ENCODE peak calls at places on chromosomes 11 and 22, in six cellular contexts. K, Q, E, I, H and Z are unnamed samples.

GRCh38 chr22:37211075-37211852 is 1.0 kb downstream of the SSTR3 start:
- DNase-seq in E (no peak), I (no peak), Q (no peak), H (peak), K (no peak), Z (no peak)

GRCh38 chr11:74634537-74634936 is 42.2 kb downstream of the POLD3 start:
- DNase-seq in H (no peak), I (no peak), K (no peak), Q (no peak), E (peak), Z (no peak)

GRCh38 chr22:30240541-30241417 is 5.8 kb downstream of the LIF start:
- DNase-seq in E (no peak), Q (no peak), I (no peak), K (no peak), H (no peak), Z (no peak)

GRCh38 chr11:61834278-61835004 is 6.3 kb downstream of the FADS2 start:
- DNase-seq in E (no peak), Q (no peak), H (no peak), I (no peak), K (peak), Z (peak)

GRCh38 chr22:28017558-28017820 is 98.4 kb upstream of the PITPNB start:
- DNase-seq in H (no peak), I (no peak), K (no peak), E (no peak), Q (no peak), Z (no peak)

GRCh38 chr11:126339866-126340434 is 15.5 kb upstream of the ST3GAL4 start:
- DNase-seq in E (no peak), H (peak), I (peak), K (no peak), Q (peak), Z (peak)

GRCh38 chr11:34593085-34593484 is 27.8 kb upstream of the EHF start:
- DNase-seq in E (no peak), Q (no peak), K (no peak), H (no peak), I (no peak), Z (no peak)

GRCh38 chr11:73753938-73754337 is 6.9 kb downstream of the RAB6A start:
- DNase-seq in H (no peak), I (no peak), Q (no peak), E (no peak), K (no peak), Z (no peak)

GRCh38 chr11:86374586-86374985 is at the start of gene CCDC81:
- DNase-seq in H (no peak), K (no peak), E (no peak), Q (no peak), I (no peak), Z (no peak)

GRCh38 chr11:68828155-68828931 is 13.4 kb downstream of the CPT1A start:
- DNase-seq in K (no peak), E (no peak), H (no peak), Q (no peak), I (peak), Z (no peak)
- H3K4me3 ChIP-seq in K (no peak), E (no peak), H (no peak), Q (no peak), I (no peak), Z (no peak)

GRCh38 chr22:46069518-46070214 is 80.7 kb upstream of the PPARA start:
- DNase-seq in H (peak), K (no peak), E (no peak), I (peak), Q (peak), Z (peak)
- TF ChIP-seq EP300 in H (peak), K (no peak), E (no peak), I (no peak), Q (no peak), Z (peak)

DNA sequence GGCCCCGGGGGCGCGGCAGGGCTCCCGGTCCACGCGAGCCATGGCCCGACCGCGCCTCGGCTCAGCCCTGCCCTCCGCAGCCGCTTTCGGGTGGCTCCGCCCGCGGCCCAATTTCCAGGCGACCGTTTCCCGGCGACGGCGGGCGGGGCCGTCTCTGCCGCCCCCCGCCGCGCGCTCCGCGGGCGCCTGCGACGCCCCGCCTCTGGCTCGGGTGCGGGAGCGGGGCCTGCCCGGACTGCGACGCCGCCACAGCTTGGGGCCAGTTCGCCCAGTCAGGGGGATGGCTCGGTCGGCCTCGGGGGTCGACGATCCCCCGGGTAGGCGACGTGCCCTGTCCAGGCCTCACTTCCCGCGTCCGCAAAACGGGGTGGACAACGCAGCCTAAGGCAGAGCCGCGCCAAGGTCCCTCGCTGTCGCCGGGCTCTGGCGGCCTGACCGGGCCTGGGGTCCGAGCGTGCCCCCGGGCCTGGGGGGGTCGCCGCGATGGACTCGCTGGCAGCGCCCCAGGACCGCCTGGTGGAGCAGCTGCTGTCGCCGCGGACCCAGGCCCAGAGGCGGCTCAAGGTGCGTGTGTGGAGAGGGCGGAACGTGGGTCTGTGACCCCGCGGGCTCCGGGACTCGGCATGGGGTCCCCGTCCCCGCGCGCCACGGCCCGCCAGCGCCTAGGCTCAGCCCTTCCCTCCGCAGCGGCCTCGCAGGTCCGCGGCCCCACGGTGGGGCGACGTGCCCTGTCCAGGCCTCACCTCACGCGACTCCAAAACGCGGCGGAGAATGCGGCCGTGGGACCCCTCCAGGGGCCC is 4.2 kb downstream of the SEPTIN5 start:
- DNase-seq in E (no peak), I (no peak), K (no peak), H (no peak), Q (no peak), Z (no peak)
- TF ChIP-seq CTCF in E (peak), I (no peak), K (no peak), H (no peak), Q (no peak), Z (no peak)

GRCh38 chr11:120134931-120135228 is 3.0 kb downstream of the TRIM29 start:
- DNase-seq in I (peak), H (peak), Q (no peak), K (no peak), E (no peak), Z (peak)
- H3K4me3 ChIP-seq in I (no peak), H (no peak), Q (peak), K (no peak), E (no peak), Z (no peak)

GRCh38 chr11:15657264-15657663 is 542.5 kb downstream of the INSC start:
- DNase-seq in I (no peak), Q (no peak), H (no peak), E (no peak), K (no peak), Z (no peak)

GRCh38 chr11:15653191-15653590 is 538.5 kb downstream of the INSC start:
- DNase-seq in Q (no peak), E (no peak), I (no peak), H (no peak), K (no peak), Z (no peak)

GRCh38 chr11:15654397-15654915 is 539.7 kb downstream of the INSC start:
- DNase-seq in Q (no peak), E (no peak), K (no peak), I (no peak), H (no peak), Z (no peak)

GRCh38 chr11:15651782-15652181 is 537.1 kb downstream of the INSC start:
- DNase-seq in K (no peak), H (no peak), Q (no peak), I (no peak), E (no peak), Z (no peak)

GRCh38 chr11:15655552-15655951 is 540.8 kb downstream of the INSC start:
- DNase-seq in K (no peak), Q (no peak), H (no peak), E (no peak), I (no peak), Z (no peak)
- TF ChIP-seq EP300 in K (no peak), Q (no peak), H (no peak), E (no peak), I (no peak), Z (no peak)

GRCh38 chr11:67697846-67698245 is 23.4 kb upstream of the ALDH3B2 start:
- DNase-seq in E (no peak), Q (no peak), K (no peak), I (no peak), H (no peak), Z (no peak)

GRCh38 chr11:67696998-67697397 is 22.6 kb upstream of the ALDH3B2 start:
- DNase-seq in H (no peak), Q (no peak), I (no peak), E (no peak), K (no peak), Z (no peak)

GRCh38 chr11:67700141-67700540 is 25.7 kb upstream of the ALDH3B2 start:
- DNase-seq in Q (no peak), E (no peak), K (no peak), H (no peak), I (no peak), Z (no peak)

GRCh38 chr11:67699521-67699920 is 25.1 kb upstream of the ALDH3B2 start:
- DNase-seq in E (no peak), I (no peak), K (no peak), H (no peak), Q (no peak), Z (no peak)

DNA sequence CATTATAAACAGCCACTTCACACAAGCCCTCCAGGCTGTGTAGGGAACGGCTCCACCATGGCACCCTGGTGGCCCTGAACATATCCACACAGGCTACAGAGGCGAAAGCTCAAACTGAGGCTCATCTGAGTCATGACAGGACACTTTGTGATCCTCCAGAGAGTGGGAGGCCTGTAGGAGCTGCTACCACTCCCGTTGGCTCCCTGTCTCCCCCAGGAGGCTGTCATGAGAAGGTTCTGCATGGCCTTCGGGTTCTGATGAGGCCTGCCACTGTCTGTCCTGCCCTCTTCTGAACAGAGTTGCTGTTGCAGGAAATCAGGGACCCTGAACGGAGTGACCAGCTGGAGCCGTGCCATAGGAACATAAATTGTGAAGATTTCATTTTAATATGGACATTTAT is 23.8 kb upstream of the ALDH3B2 start:
- DNase-seq in K (no peak), H (no peak), I (no peak), Q (no peak), E (peak), Z (no peak)
- TF ChIP-seq CTCF in K (peak), H (no peak), I (no peak), Q (no peak), E (no peak), Z (no peak)